ENCODE peak calls at places on chromosomes 11 and 22, in ten cellular contexts. Q, A, G, W, P, E, S, Z, H and D are unnamed samples.

GRCh38 chr11:117232911-117233409 is 489 bp downstream of the RNF214 start:
- DNase-seq in A (no peak), P (no peak), S (peak), Z (peak), W (no peak), H (no peak), E (peak), G (no peak), Q (peak), D (no peak)

GRCh38 chr22:36640106-36640672 is 63.4 kb downstream of the CACNG2 start:
- DNase-seq in H (no peak), E (no peak), Q (no peak), W (no peak), A (no peak), S (no peak), P (no peak), Z (peak), G (no peak), D (no peak)

GRCh38 chr11:111730871-111731591 is 35.2 kb downstream of the PPP2R1B start:
- DNase-seq in H (peak), W (peak), S (peak), G (no peak), A (no peak), P (no peak), Q (peak), Z (no peak), E (no peak), D (no peak)

GRCh38 chr11:2929511-2929879 is 275 bp upstream of the PHLDA2 start:
- DNase-seq in W (no peak), A (peak), E (no peak), Q (peak), G (no peak), H (peak), Z (peak), S (peak), P (peak), D (no peak)

GRCh38 chr11:62599909-62600308 is 1.8 kb downstream of the MTA2 start:
- DNase-seq in W (no peak), A (no peak), E (no peak), S (no peak), P (no peak), H (no peak), G (no peak), Q (no peak), Z (no peak), D (no peak)

GRCh38 chr11:117562111-117562510 is 234.5 kb downstream of the CEP164 start:
- DNase-seq in Z (no peak), G (no peak), Q (no peak), P (no peak), W (no peak), A (no peak), H (no peak), E (no peak), S (no peak), D (no peak)

GRCh38 chr11:38176812-38177322 is 1578.8 kb upstream of the RAG2 start:
- DNase-seq in Q (no peak), W (no peak), S (no peak), H (no peak), A (no peak), G (no peak), E (no peak), P (no peak), Z (no peak), D (no peak)

GRCh38 chr11:17845431-17845881 is 110.9 kb downstream of the KCNC1 start:
- DNase-seq in G (no peak), W (no peak), Z (no peak), S (no peak), P (peak), H (no peak), E (no peak), A (no peak), Q (no peak), D (no peak)

GRCh38 chr22:46044718-46045458 is 67.9 kb upstream of the WNT7B start:
- DNase-seq in A (peak), Q (peak), E (no peak), Z (peak), W (no peak), P (no peak), S (no peak), G (no peak), H (no peak), D (no peak)

GRCh38 chr11:131688056-131688693 is 317.8 kb downstream of the NTM start:
- DNase-seq in Z (peak), S (peak), E (peak), P (peak), Q (peak), W (peak), A (no peak), G (peak), H (peak), D (peak)

GRCh38 chr22:46577361-46578249 is 40.2 kb upstream of the CELSR1 start:
- DNase-seq in S (no peak), W (no peak), E (no peak), H (no peak), Z (peak), A (no peak), P (no peak), Q (no peak), G (no peak), D (no peak)

GRCh38 chr11:75308986-75309385 is 42.5 kb downstream of the ARRB1 start:
- DNase-seq in W (no peak), H (no peak), Z (no peak), Q (peak), A (no peak), G (no peak), S (no peak), E (no peak), P (no peak), D (no peak)

GRCh38 chr11:75308116-75308515 is 43.3 kb downstream of the ARRB1 start:
- DNase-seq in W (no peak), Z (no peak), H (no peak), P (no peak), E (no peak), G (no peak), A (no peak), S (peak), Q (peak), D (no peak)

GRCh38 chr11:75305993-75306392 is 45.5 kb downstream of the ARRB1 start:
- DNase-seq in S (no peak), Q (no peak), E (no peak), Z (no peak), G (no peak), H (no peak), A (no peak), P (no peak), W (no peak), D (no peak)

GRCh38 chr11:75307058-75307457 is 44.4 kb downstream of the ARRB1 start:
- DNase-seq in W (no peak), H (no peak), Z (no peak), S (no peak), P (no peak), Q (no peak), A (no peak), G (no peak), E (no peak), D (no peak)

DNA sequence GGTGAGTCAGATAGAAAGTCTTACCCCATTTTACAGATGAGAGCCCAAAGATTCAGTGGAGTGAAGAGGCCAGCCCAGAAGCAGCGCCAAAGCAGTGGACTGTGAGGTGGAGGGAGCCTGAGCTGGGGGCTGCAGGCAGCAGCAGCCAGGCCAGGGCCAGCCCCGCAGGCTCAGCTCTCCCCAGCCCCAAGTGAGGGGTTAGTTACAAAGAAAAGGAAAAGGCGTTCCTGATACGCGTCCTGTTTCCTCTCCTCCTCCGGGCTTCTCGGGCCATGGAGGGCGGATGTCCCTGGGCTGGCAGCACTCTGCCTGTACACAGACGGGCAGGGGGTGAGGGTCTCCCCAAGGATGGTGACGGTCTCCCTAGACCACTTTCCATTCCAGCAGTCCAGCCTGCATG is 44.9 kb downstream of the ARRB1 start:
- DNase-seq in S (no peak), Q (no peak), W (no peak), G (no peak), P (no peak), Z (no peak), H (no peak), A (no peak), E (no peak), D (no peak)
- H3K27ac ChIP-seq in S (no peak), Q (no peak), W (peak), G (no peak), P (no peak), Z (no peak), H (no peak), A (no peak), E (peak), D (no peak)

DNA sequence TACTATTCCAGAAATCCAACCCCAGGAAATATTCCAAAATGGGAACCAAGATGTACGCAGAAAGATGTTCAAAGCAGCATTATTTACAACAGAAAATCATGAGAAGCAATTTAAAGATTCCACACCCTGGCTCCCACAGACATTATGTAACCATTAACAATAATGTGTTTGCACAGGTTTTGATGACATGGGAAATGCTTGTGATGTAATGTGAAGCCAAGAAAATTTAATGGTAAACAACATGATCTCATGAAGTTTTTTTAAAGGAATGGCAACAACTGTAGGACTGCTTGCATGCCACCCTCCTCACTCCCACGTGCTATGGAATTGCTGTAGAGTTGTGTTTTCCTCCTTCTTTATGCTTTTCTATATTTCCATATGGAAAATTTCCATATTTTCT is 20.7 kb downstream of the LRFN4 start:
- DNase-seq in W (no peak), E (no peak), S (no peak), P (peak), Z (no peak), A (no peak), G (no peak), H (no peak), Q (no peak), D (no peak)
- H3K27ac ChIP-seq in W (no peak), E (no peak), S (no peak), P (no peak), Z (no peak), A (no peak), G (no peak), H (no peak), Q (peak), D (no peak)

DNA sequence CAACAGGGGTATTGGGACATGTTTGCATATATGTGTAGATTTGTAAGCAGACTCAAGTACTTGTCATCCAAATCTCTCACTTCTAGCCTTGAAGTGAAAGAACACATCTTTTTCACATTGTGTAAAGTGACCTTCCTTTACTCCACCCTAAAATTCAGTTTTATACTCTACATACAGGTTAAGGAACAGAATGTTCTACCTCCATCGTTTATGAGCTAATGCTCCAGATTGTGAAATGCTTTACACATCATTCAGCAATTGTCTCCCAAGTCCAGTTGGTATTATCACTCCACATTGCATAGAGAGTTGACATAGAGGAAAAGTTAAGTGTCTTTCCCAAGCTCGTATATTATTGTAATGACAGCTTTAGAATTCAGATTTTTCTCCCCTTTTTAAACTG is 46.1 kb upstream of the BLID start:
- DNase-seq in E (no peak), S (no peak), W (no peak), A (no peak), H (no peak), P (no peak), Q (no peak), G (no peak), Z (no peak), D (no peak)
- H3K27ac ChIP-seq in E (no peak), S (no peak), W (peak), A (no peak), H (no peak), P (peak), Q (no peak), G (no peak), Z (no peak), D (peak)

DNA sequence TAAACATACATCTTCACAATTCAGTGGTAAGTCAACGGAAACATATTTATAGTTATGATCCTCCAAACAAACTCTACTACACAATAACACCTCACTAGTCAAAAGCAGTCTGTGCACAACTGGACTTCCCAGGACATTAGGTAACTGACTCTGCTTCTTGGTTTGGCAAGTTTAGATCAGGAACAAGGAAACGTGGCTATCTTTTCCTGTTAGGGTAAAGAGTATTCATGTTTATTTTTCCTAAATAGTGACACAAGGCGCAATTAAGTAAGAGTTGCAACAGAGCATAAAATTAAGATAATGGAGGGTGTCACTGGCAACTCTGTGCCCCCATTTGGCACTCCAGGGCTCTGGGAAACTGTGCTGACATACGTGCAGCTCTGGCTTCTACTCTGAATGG is 70.2 kb upstream of the TP53AIP1 start:
- DNase-seq in Z (no peak), S (no peak), P (no peak), Q (no peak), E (no peak), H (peak), A (no peak), W (no peak), G (no peak), D (no peak)
- H3K27ac ChIP-seq in Z (no peak), S (no peak), P (no peak), Q (no peak), E (no peak), H (peak), A (no peak), W (no peak), G (no peak), D (no peak)

DNA sequence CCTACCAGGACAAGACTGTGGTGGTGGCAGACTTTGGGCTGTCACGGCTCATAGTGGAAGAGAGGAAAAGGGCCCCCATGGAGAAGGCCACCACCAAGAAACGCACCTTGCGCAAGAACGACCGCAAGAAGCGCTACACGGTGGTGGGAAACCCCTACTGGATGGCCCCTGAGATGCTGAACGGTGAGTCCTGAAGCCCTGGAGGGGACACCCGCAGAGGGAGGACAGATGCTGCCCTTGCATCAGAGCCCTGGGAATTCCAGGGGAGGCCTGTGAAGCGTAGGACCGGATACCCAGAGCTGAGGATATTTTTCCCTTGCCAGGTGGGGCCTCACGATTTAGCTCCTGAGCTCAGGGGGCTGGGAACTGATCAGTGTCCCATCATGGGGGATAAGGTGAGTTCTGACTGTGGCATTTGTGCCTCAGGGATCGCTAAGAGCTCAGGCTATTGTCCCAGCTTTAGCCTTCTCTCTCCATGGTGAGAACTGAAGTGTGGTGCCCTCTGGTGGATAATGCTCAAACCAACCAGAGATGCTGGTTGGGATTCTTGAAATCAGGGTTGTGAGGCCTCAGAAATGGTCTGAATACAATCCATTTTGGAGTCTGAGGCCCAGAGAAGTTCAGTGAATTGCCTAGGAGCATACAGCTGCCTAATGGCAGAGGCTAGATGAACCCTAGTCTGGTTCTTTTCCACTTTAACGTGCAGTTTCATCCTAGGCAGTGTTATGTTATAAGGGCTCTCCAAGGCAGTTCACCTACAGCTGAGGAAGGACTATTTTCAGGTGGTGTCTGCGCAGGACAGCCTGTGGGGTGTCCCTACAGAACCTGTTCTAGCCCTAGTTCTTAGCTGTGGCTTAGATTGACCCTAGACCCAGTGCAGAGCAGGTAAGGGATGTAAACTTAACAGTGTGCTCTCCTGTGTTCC is 19.5 kb downstream of the PIK3IP1 start:
- DNase-seq in Z (peak), A (peak), P (peak), Q (no peak), H (peak), W (peak), E (no peak), S (peak), G (peak), D (no peak)
- H3K27ac ChIP-seq in Z (no peak), A (no peak), P (no peak), Q (no peak), H (no peak), W (no peak), E (no peak), S (no peak), G (no peak), D (peak)